ENCODE peak calls at places on chromosomes 13 and 19, in nine cellular contexts. L is SK-N-SH, I is astrocyte, F is progenitor cell of endocrine pancreas, J is left ventricle myocardium inferior, M is BJ, A is colonic mucosa, D is WTC11, X is fibroblast of the aortic adventitia. Y is an unnamed sample.

GRCh38 chr13:44274838-44275237 is 98.8 kb upstream of the SERP2 start:
- DNase-seq in L (peak), I (no peak), F (no peak), J (no peak), M (no peak), A (no peak), D (no peak), X (peak), Y (no peak)

GRCh38 chr19:58262922-58263296 is 15.8 kb upstream of the ZNF8 start:
- DNase-seq in L (no peak), I (no peak), F (no peak), J (no peak), M (no peak), A (no peak), D (no peak), X (no peak), Y (no peak)

GRCh38 chr13:31100721-31101120 is 61.0 kb downstream of the HSPH1 start:
- DNase-seq in L (no peak), I (no peak), F (no peak), J (no peak), M (no peak), A (no peak), D (no peak), X (no peak), Y (no peak)

GRCh38 chr13:44191504-44192171 is 182.0 kb upstream of the SERP2 start:
- DNase-seq in L (peak), I (peak), F (no peak), J (no peak), M (peak), A (peak), D (peak), X (peak), Y (peak)

GRCh38 chr19:18586311-18586710 is 2.3 kb upstream of the REX1BD start:
- DNase-seq in L (no peak), I (no peak), F (no peak), J (no peak), M (no peak), A (no peak), D (no peak), X (no peak), Y (no peak)

GRCh38 chr19:39676004-39676403 is 20.3 kb downstream of the LGALS16 start:
- DNase-seq in L (no peak), I (no peak), F (no peak), J (no peak), M (no peak), A (no peak), D (no peak), X (no peak), Y (no peak)

GRCh38 chr13:79451500-79451962 is 29.4 kb upstream of the NDFIP2 start:
- DNase-seq in L (peak), I (peak), F (no peak), J (no peak), M (peak), A (no peak), D (peak), X (peak), Y (peak)

GRCh38 chr19:41612483-41612882 is 14.4 kb downstream of the CEACAM4 start:
- DNase-seq in L (no peak), I (no peak), F (no peak), J (no peak), M (no peak), A (no peak), D (no peak), X (no peak), Y (no peak)

GRCh38 chr19:2084993-2085720 is 11.0 kb downstream of the MOB3A start:
- DNase-seq in L (peak), I (peak), F (no peak), J (peak), M (no peak), A (peak), D (no peak), X (no peak), Y (peak)

GRCh38 chr13:54637377-54637776 is 1608.8 kb downstream of the OLFM4 start:
- DNase-seq in L (no peak), I (peak), F (no peak), J (no peak), M (no peak), A (no peak), D (no peak), X (no peak), Y (peak)

GRCh38 chr13:113358653-113359052 is 5.3 kb downstream of the GRTP1 start:
- DNase-seq in L (no peak), I (peak), F (no peak), J (no peak), M (no peak), A (no peak), D (no peak), X (no peak), Y (no peak)

GRCh38 chr19:16349551-16350171 is 25.0 kb downstream of the KLF2 start:
- DNase-seq in L (no peak), I (no peak), F (no peak), J (no peak), M (no peak), A (no peak), D (no peak), X (no peak), Y (peak)

GRCh38 chr13:73138276-73138950 is 79.6 kb downstream of the KLF5 start:
- DNase-seq in L (no peak), I (peak), F (no peak), J (no peak), M (no peak), A (no peak), D (no peak), X (peak), Y (peak)

GRCh38 chr13:97883356-97883755 is 70.1 kb upstream of the IPO5 start:
- DNase-seq in L (no peak), I (peak), F (no peak), J (no peak), M (no peak), A (no peak), D (no peak), X (peak), Y (peak)

GRCh38 chr19:51552996-51553725 is 17.9 kb upstream of the ZNF175 start:
- DNase-seq in L (peak), I (peak), F (peak), J (peak), M (no peak), A (peak), D (peak), X (peak), Y (peak)

GRCh38 chr19:34236035-34236793 is 18.1 kb upstream of the GARRE1 start:
- DNase-seq in L (no peak), I (peak), F (no peak), J (no peak), M (peak), A (peak), D (no peak), X (no peak), Y (peak)

GRCh38 chr19:46783670-46784069 is 4.7 kb downstream of the SLC1A5 start:
- DNase-seq in L (no peak), I (no peak), F (no peak), J (no peak), M (no peak), A (no peak), D (no peak), X (no peak), Y (no peak)

GRCh38 chr13:100789481-100789880 is 114.9 kb upstream of the TMTC4 start:
- DNase-seq in L (no peak), I (peak), F (no peak), J (no peak), M (no peak), A (no peak), D (no peak), X (peak), Y (peak)

GRCh38 chr19:38838208-38838985 is 6.8 kb upstream of the ECH1 start:
- DNase-seq in L (no peak), I (no peak), F (no peak), J (no peak), M (no peak), A (no peak), D (no peak), X (no peak), Y (peak)

GRCh38 chr19:28746486-28746885 is 466.5 kb downstream of the UQCRFS1 start:
- DNase-seq in L (no peak), I (no peak), F (no peak), J (no peak), M (no peak), A (no peak), D (no peak), X (no peak), Y (no peak)

GRCh38 chr19:12379732-12380443 is 14.4 kb upstream of the ZNF442 start:
- DNase-seq in L (no peak), I (no peak), F (no peak), J (no peak), M (no peak), A (no peak), D (no peak), X (no peak), Y (no peak)

GRCh38 chr13:81927347-81927746 is 1586.4 kb upstream of the SPRY2 start:
- DNase-seq in L (no peak), I (no peak), F (no peak), J (no peak), M (no peak), A (no peak), D (no peak), X (no peak), Y (peak)

GRCh38 chr13:104650426-104650825 is 1584.2 kb upstream of the SLC10A2 start:
- DNase-seq in L (no peak), I (no peak), F (no peak), J (no peak), M (no peak), A (no peak), D (no peak), X (no peak), Y (no peak)

GRCh38 chr19:21468791-21469190 is 36.6 kb upstream of the ZNF429 start:
- DNase-seq in L (no peak), I (no peak), F (no peak), J (no peak), M (no peak), A (no peak), D (peak), X (no peak), Y (no peak)

GRCh38 chr13:110637747-110638146 is 22.4 kb downstream of the NAXD start:
- DNase-seq in L (peak), I (no peak), F (no peak), J (no peak), M (no peak), A (no peak), D (no peak), X (no peak), Y (no peak)

GRCh38 chr13:37209621-37210020 is 104.2 kb upstream of the CSNK1A1L start:
- DNase-seq in L (no peak), I (peak), F (no peak), J (no peak), M (no peak), A (no peak), D (no peak), X (no peak), Y (no peak)

GRCh38 chr19:45809643-45810159 is 5.4 kb downstream of the RSPH6A start:
- DNase-seq in L (no peak), I (peak), F (no peak), J (no peak), M (peak), A (no peak), D (no peak), X (peak), Y (peak)

GRCh38 chr19:41299755-41300089 is 10.2 kb upstream of the CCDC97 start:
- DNase-seq in L (no peak), I (peak), F (no peak), J (peak), M (no peak), A (no peak), D (no peak), X (peak), Y (peak)

GRCh38 chr13:44403720-44404063 is 30.1 kb downstream of the SERP2 start:
- DNase-seq in L (no peak), I (no peak), F (no peak), J (no peak), M (no peak), A (no peak), D (no peak), X (no peak), Y (no peak)

GRCh38 chr13:34416833-34417425 is 525.1 kb upstream of the NBEA start:
- DNase-seq in L (no peak), I (peak), F (no peak), J (peak), M (no peak), A (peak), D (no peak), X (peak), Y (peak)

GRCh38 chr19:4660181-4660791 is 9.9 kb downstream of the MYDGF start:
- DNase-seq in L (no peak), I (no peak), F (no peak), J (no peak), M (no peak), A (peak), D (peak), X (no peak), Y (no peak)

GRCh38 chr19:19050731-19051130 is 13.1 kb upstream of the SLC25A42 start:
- DNase-seq in L (no peak), I (no peak), F (no peak), J (no peak), M (no peak), A (no peak), D (no peak), X (no peak), Y (no peak)

GRCh38 chr13:21124853-21125252 is 51.5 kb downstream of the SKA3 start:
- DNase-seq in L (peak), I (peak), F (no peak), J (no peak), M (no peak), A (no peak), D (no peak), X (peak), Y (peak)

GRCh38 chr19:19485161-19485997 is 30.0 kb downstream of the TSSK6 start:
- DNase-seq in L (no peak), I (peak), F (no peak), J (peak), M (no peak), A (no peak), D (no peak), X (peak), Y (peak)

DNA sequence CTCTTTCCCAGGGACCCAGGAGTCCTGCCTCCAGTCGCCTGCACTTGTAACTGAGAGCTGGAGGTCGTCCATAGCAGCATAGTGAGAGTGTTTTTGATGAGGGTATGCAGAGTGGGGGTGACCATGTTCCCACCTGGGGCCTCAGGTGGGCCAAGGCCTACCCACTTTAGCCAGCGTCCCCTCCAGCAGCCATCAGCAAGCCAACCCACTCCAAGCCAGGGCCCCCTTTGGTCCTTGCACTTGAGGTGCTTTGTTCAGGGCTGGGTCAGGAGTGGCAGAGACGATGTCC is 11.9 kb upstream of the SMG9 start:
- DNase-seq in L (no peak), I (no peak), F (no peak), J (no peak), M (no peak), A (no peak), D (no peak), X (no peak), Y (no peak)
- TF ChIP-seq CTCF in L (no peak), I (no peak), F (no peak), J (no peak), M (no peak), A (no peak), D (peak), X (no peak), Y (no peak)

DNA sequence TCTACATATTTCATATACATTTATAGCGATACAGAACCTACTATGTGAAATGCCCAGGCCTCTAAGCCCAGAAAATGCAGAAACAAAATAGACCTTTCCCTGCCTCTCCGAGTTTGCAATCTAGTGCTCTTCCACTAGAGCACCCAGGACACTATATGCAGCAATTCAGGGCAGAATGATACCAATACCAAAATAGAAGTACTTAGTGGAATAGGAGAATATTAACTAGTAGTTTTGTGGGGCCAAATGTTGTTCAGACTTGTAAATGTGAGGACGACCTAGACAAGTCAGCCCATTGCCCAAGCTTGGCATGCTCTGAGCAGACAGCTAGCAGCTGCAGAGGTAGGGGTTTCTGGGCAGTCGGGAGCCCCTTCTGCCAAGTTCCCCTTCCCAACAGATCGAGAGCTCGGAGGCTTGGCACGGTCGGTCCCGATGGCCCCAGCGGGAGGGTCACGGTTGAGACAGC is 35.8 kb upstream of the FLT1 start:
- DNase-seq in L (no peak), I (no peak), F (no peak), J (no peak), M (no peak), A (no peak), D (no peak), X (peak), Y (peak)
- TF ChIP-seq CTCF in L (no peak), I (peak), F (no peak), J (peak), M (peak), A (no peak), D (no peak), X (peak), Y (peak)

GRCh38 chr19:31461814-31462539 is 112.7 kb upstream of the TSHZ3 start:
- DNase-seq in L (no peak), I (peak), F (no peak), J (no peak), M (no peak), A (no peak), D (no peak), X (peak), Y (peak)
- TF ChIP-seq CTCF in L (no peak), I (no peak), F (no peak), J (no peak), M (peak), A (no peak), D (no peak), X (peak), Y (peak)

GRCh38 chr13:27619711-27620376 is 485 bp downstream of the LNX2 start:
- DNase-seq in L (peak), I (peak), F (no peak), J (peak), M (no peak), A (peak), D (no peak), X (peak), Y (peak)
- TF ChIP-seq CTCF in L (peak), I (no peak), F (no peak), J (peak), M (peak), A (peak), D (no peak), X (peak), Y (no peak)

GRCh38 chr13:39765801-39766463 is 110.5 kb downstream of the COG6 start:
- DNase-seq in L (peak), I (peak), F (no peak), J (peak), M (no peak), A (peak), D (peak), X (no peak), Y (peak)
- TF ChIP-seq CTCF in L (peak), I (no peak), F (no peak), J (peak), M (peak), A (peak), D (no peak), X (no peak), Y (peak)

DNA sequence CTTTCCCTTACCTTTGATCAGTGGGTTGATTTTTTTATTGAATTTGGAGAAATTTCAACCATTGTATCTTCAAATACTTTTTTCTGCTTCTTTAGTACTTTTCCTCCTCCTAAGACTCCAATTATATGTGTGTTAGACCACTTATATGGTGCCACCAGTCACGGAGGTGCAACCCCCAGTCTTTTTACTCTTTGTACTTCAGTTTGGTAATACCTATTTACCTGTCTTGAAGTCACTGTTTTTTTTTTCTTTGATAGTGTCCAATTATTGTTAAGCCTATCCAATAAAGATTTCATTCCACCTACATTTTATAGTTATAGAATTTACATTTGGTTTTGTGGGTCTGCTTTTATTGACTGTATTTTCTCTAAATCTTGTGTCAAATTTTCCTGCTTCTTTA is 14.9 kb downstream of the ZNF283 start:
- DNase-seq in L (no peak), I (no peak), F (no peak), J (no peak), M (no peak), A (no peak), D (no peak), X (no peak), Y (no peak)
- TF ChIP-seq CTCF in L (no peak), I (no peak), F (no peak), J (no peak), M (no peak), A (no peak), D (no peak), X (no peak), Y (no peak)

DNA sequence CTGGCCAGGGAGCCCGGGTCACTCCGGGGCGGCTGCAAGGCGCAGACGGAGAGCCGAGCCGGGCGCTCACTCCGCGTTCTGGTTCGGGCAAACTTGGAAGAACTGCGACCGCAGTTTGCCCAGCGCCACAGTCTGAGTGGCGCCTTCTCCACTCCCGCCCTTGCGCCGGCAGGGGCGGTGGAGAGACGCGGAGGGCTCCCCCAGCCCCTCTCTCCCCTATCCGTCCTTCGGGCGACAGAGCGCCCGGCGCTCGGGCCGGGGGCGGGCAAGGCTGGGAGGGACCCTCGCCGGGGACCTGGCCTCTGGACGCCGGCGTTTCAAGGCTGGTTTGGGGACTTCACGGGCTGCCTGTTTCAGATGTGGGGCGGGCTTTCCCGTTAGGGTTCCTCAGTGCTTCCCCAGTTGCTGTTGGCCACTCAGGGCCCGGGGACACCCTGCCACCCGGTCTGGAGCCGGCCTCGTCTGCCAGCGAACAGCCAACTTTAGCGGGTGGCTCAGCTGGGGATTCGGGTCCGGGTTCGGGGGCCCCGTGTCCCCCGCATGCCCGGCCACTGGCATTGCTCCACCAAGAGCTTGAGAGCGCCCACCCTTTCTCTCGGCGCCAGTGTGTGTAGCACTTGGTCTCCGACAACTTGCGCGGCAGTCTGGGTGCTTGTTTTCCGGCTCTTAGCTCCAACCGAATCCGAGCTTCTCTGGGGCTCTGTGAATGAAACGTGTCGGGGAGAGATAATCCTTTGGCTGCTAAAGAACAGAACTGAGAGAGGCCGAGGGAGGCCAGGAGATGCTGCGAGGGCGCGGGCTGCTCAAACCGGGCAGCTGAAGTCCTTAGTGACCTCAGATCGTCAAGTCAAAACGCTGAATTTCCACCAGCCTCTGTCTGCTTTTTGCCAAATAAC is 1.5 kb downstream of the GPC6 start:
- DNase-seq in L (peak), I (peak), F (peak), J (peak), M (no peak), A (peak), D (peak), X (peak), Y (peak)
- TF ChIP-seq CTCF in L (peak), I (peak), F (peak), J (peak), M (peak), A (no peak), D (peak), X (peak), Y (peak)

GRCh38 chr13:39016789-39017188 is 21.1 kb downstream of the PROSER1 start:
- DNase-seq in L (peak), I (no peak), F (no peak), J (no peak), M (no peak), A (no peak), D (no peak), X (peak), Y (peak)
- TF ChIP-seq CTCF in L (peak), I (peak), F (peak), J (peak), M (peak), A (peak), D (peak), X (peak), Y (peak)

Y was measured in choroid plexus epithelial cell.